ENCODE peak calls at places on chromosomes 4 and X, in ten cellular contexts. S, A, Q, C, I, M, H, F, P and U are unnamed samples.

GRCh38 chr4:2066011-2066551 is 7.0 kb downstream of the NAT8L start:
- DNase-seq in S (no peak), A (no peak), Q (no peak), C (no peak), I (peak), M (no peak), H (no peak), F (peak), P (no peak), U (no peak)

GRCh38 chrX:38458071-38458470 is 103.3 kb upstream of the TSPAN7 start:
- DNase-seq in S (no peak), A (no peak), Q (no peak), C (no peak), I (no peak), M (peak), H (no peak), F (no peak), P (no peak), U (no peak)

GRCh38 chr4:75037253-75037652 is 104.3 kb downstream of the PARM1 start:
- DNase-seq in S (no peak), A (no peak), Q (no peak), C (no peak), I (no peak), M (no peak), H (no peak), F (no peak), P (peak), U (no peak)

GRCh38 chr4:164169591-164169990 is 584.3 kb upstream of the SMIM31 start:
- DNase-seq in S (peak), A (peak), Q (no peak), C (no peak), I (no peak), M (peak), H (no peak), F (no peak), P (no peak), U (no peak)

GRCh38 chr4:61762722-61763627 is 562.8 kb downstream of the ADGRL3 start:
- DNase-seq in S (no peak), A (no peak), Q (no peak), C (no peak), I (no peak), M (no peak), H (no peak), F (no peak), P (no peak), U (no peak)

GRCh38 chrX:826026-826425 is 195.4 kb downstream of the SHOX start:
- DNase-seq in S (peak), A (no peak), Q (no peak), C (no peak), I (no peak), M (peak), H (no peak), F (no peak), P (no peak), U (no peak)

GRCh38 chr4:3683744-3684421 is 82.3 kb upstream of the ADRA2C start:
- DNase-seq in S (no peak), A (no peak), Q (no peak), C (no peak), I (no peak), M (no peak), H (no peak), F (no peak), P (no peak), U (no peak)

GRCh38 chr4:71709961-71710360 is 73.9 kb downstream of the GC start:
- DNase-seq in S (no peak), A (peak), Q (no peak), C (no peak), I (no peak), M (no peak), H (no peak), F (no peak), P (no peak), U (no peak)

GRCh38 chr4:139887378-139887801 is 221.8 kb downstream of the MGST2 start:
- DNase-seq in S (no peak), A (no peak), Q (no peak), C (no peak), I (no peak), M (peak), H (no peak), F (no peak), P (no peak), U (no peak)

GRCh38 chr4:112287258-112287873 is 1.7 kb upstream of the TIFA start:
- DNase-seq in S (no peak), A (no peak), Q (no peak), C (peak), I (no peak), M (no peak), H (no peak), F (no peak), P (peak), U (peak)

GRCh38 chr4:158155656-158156356 is 17.0 kb downstream of the GASK1B start:
- DNase-seq in S (peak), A (no peak), Q (no peak), C (no peak), I (no peak), M (no peak), H (no peak), F (no peak), P (no peak), U (no peak)

GRCh38 chr4:74395633-74396032 is 30.7 kb downstream of the EREG start:
- DNase-seq in S (peak), A (no peak), Q (no peak), C (no peak), I (no peak), M (peak), H (no peak), F (no peak), P (no peak), U (no peak)

GRCh38 chrX:46628406-46629371 is 55.1 kb downstream of the CHST7 start:
- DNase-seq in S (peak), A (no peak), Q (no peak), C (peak), I (no peak), M (peak), H (no peak), F (no peak), P (peak), U (peak)

GRCh38 chr4:56082809-56083208 is 134.1 kb downstream of the CEP135 start:
- DNase-seq in S (no peak), A (no peak), Q (no peak), C (no peak), I (no peak), M (no peak), H (no peak), F (no peak), P (no peak), U (no peak)

GRCh38 chrX:148135738-148136137 is 154.6 kb downstream of the FMR1NB start:
- DNase-seq in S (peak), A (peak), Q (no peak), C (no peak), I (no peak), M (peak), H (no peak), F (no peak), P (no peak), U (no peak)

GRCh38 chr4:71453516-71453915 is 114.7 kb downstream of the SLC4A4 start:
- DNase-seq in S (no peak), A (no peak), Q (no peak), C (no peak), I (no peak), M (no peak), H (no peak), F (no peak), P (no peak), U (no peak)

GRCh38 chr4:146105464-146105863 is 70.1 kb upstream of the LSM6 start:
- DNase-seq in S (no peak), A (no peak), Q (no peak), C (peak), I (no peak), M (no peak), H (no peak), F (no peak), P (peak), U (no peak)

GRCh38 chrX:153970398-153971123 is 1.1 kb downstream of the HCFC1 start:
- DNase-seq in S (peak), A (peak), Q (no peak), C (no peak), I (peak), M (peak), H (peak), F (no peak), P (peak), U (no peak)

GRCh38 chrX:115616943-115617563 is 56.1 kb downstream of the PLS3 start:
- DNase-seq in S (peak), A (peak), Q (no peak), C (peak), I (peak), M (peak), H (no peak), F (no peak), P (peak), U (peak)

GRCh38 chr4:161457906-161458305 is 705.9 kb downstream of the FSTL5 start:
- DNase-seq in S (no peak), A (no peak), Q (no peak), C (no peak), I (no peak), M (no peak), H (no peak), F (no peak), P (no peak), U (no peak)

GRCh38 chr4:40388248-40388647 is 53.1 kb downstream of the CHRNA9 start:
- DNase-seq in S (no peak), A (no peak), Q (no peak), C (no peak), I (no peak), M (no peak), H (no peak), F (no peak), P (peak), U (no peak)

GRCh38 chr4:173752610-173753009 is 222.6 kb upstream of the HAND2 start:
- DNase-seq in S (no peak), A (peak), Q (no peak), C (peak), I (no peak), M (peak), H (no peak), F (no peak), P (peak), U (peak)

GRCh38 chrX:47568656-47569295 is 7.8 kb downstream of the ARAF start:
- DNase-seq in S (no peak), A (peak), Q (no peak), C (no peak), I (peak), M (peak), H (no peak), F (no peak), P (peak), U (peak)

GRCh38 chrX:23820235-23820782 is 37.3 kb downstream of the SAT1 start:
- DNase-seq in S (no peak), A (peak), Q (no peak), C (no peak), I (no peak), M (no peak), H (no peak), F (no peak), P (peak), U (no peak)

GRCh38 chr4:81688085-81688484 is 216.4 kb upstream of the RASGEF1B start:
- DNase-seq in S (no peak), A (peak), Q (no peak), C (no peak), I (no peak), M (peak), H (no peak), F (no peak), P (no peak), U (no peak)
- TF ChIP-seq CTCF in S (peak), A (peak), Q (no peak), C (no peak), I (no peak), M (peak), H (peak), F (no peak), P (no peak), U (no peak)

GRCh38 chr4:41883988-41884737 is 51.1 kb upstream of the TMEM33 start:
- DNase-seq in S (no peak), A (peak), Q (no peak), C (no peak), I (peak), M (no peak), H (peak), F (no peak), P (no peak), U (no peak)
- TF ChIP-seq CTCF in S (no peak), A (peak), Q (no peak), C (no peak), I (no peak), M (no peak), H (no peak), F (no peak), P (no peak), U (no peak)

GRCh38 chr4:152689615-152690501 is 10.1 kb upstream of the TMEM154 start:
- DNase-seq in S (no peak), A (no peak), Q (no peak), C (no peak), I (no peak), M (no peak), H (no peak), F (no peak), P (no peak), U (peak)
- TF ChIP-seq CTCF in S (no peak), A (no peak), Q (no peak), C (no peak), I (no peak), M (no peak), H (no peak), F (no peak), P (no peak), U (no peak)

GRCh38 chrX:53356186-53356585 is 66.3 kb downstream of the SMC1A start:
- DNase-seq in S (no peak), A (peak), Q (no peak), C (no peak), I (peak), M (peak), H (no peak), F (no peak), P (peak), U (peak)

GRCh38 chrX:53357799-53358530 is 64.5 kb downstream of the SMC1A start:
- DNase-seq in S (peak), A (no peak), Q (no peak), C (no peak), I (peak), M (peak), H (no peak), F (no peak), P (no peak), U (no peak)

GRCh38 chrX:53354669-53355068 is 67.8 kb downstream of the SMC1A start:
- DNase-seq in S (no peak), A (no peak), Q (no peak), C (no peak), I (no peak), M (no peak), H (no peak), F (no peak), P (no peak), U (no peak)
- TF ChIP-seq CTCF in S (no peak), A (peak), Q (no peak), C (no peak), I (no peak), M (no peak), H (no peak), F (no peak), P (no peak), U (no peak)

GRCh38 chrX:100895365-100896075 is 21.4 kb upstream of the NOX1 start:
- DNase-seq in S (peak), A (peak), Q (peak), C (peak), I (peak), M (peak), H (peak), F (no peak), P (peak), U (peak)
- TF ChIP-seq CTCF in S (peak), A (peak), Q (peak), C (peak), I (peak), M (peak), H (peak), F (peak), P (peak), U (no peak)

GRCh38 chrX:102517331-102517730 is 792 bp upstream of the TMSB15A start:
- DNase-seq in S (peak), A (peak), Q (no peak), C (no peak), I (peak), M (peak), H (no peak), F (no peak), P (no peak), U (no peak)
- TF ChIP-seq CTCF in S (no peak), A (peak), Q (no peak), C (no peak), I (peak), M (peak), H (no peak), F (no peak), P (no peak), U (peak)

GRCh38 chr4:125316781-125317525 is 2.2 kb downstream of the FAT4 start:
- DNase-seq in S (peak), A (no peak), Q (no peak), C (no peak), I (peak), M (peak), H (peak), F (peak), P (no peak), U (no peak)
- TF ChIP-seq CTCF in S (peak), A (no peak), Q (no peak), C (no peak), I (peak), M (peak), H (no peak), F (no peak), P (no peak), U (no peak)

GRCh38 chrX:108362026-108362425 is 76.2 kb downstream of the COL4A6 start:
- DNase-seq in S (peak), A (peak), Q (no peak), C (no peak), I (no peak), M (peak), H (no peak), F (no peak), P (no peak), U (no peak)
- TF ChIP-seq CTCF in S (no peak), A (no peak), Q (no peak), C (no peak), I (no peak), M (no peak), H (no peak), F (no peak), P (no peak), U (no peak)

GRCh38 chr4:4694812-4695211 is 153.0 kb upstream of the STX18 start:
- DNase-seq in S (no peak), A (no peak), Q (no peak), C (no peak), I (no peak), M (no peak), H (no peak), F (no peak), P (no peak), U (no peak)
- TF ChIP-seq CTCF in S (no peak), A (no peak), Q (no peak), C (no peak), I (no peak), M (no peak), H (no peak), F (no peak), P (no peak), U (no peak)

DNA sequence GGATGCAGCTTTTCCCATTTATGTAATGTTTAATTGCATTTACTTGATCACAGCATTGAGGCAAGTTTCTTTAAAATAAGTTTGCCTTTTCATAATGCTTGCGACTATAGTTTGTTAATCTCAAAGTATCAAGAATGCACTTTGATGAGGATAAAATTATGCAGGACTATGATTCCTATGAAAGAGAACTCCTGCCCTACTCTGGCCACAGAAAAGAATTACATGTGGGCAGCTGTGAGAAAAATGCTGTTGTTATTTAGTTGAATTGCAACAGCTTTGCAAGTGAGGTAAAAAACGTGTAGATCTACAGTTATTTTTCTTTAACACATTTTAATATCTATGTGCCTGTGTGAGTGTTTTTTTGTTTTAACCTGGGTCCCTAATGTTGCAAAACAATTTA is 12.5 kb upstream of the OSTC start:
- DNase-seq in S (no peak), A (no peak), Q (no peak), C (no peak), I (no peak), M (peak), H (no peak), F (no peak), P (no peak), U (no peak)
- TF ChIP-seq CTCF in S (peak), A (peak), Q (no peak), C (no peak), I (peak), M (peak), H (no peak), F (no peak), P (no peak), U (no peak)